ENCODE peak calls at places on chromosomes 7 and 10, in seven cellular contexts. One of them, this sample, is unnamed. For H3K27me3, the result is how much of the 10 kb centered on the place peaks cover.

GRCh38 chr7:150367187-150367510 is 1.5 kb upstream of the REPIN1 start:
- DNase-seq in adrenal gland: no peak
- DNase-seq in ovary: no peak
- DNase-seq in astrocyte: no peak
- DNase-seq in pancreas: no peak
- DNase-seq in stomach: no peak
- DNase-seq in left ventricle myocardium inferior: no peak
- DNase-seq in this sample: no peak

GRCh38 chr7:93016085-93016471 is 101.7 kb downstream of the SAMD9 start:
- DNase-seq in adrenal gland: no peak
- DNase-seq in ovary: no peak
- DNase-seq in astrocyte: peak
- DNase-seq in pancreas: no peak
- DNase-seq in stomach: no peak
- DNase-seq in left ventricle myocardium inferior: no peak
- DNase-seq in this sample: peak

GRCh38 chr7:88455696-88456095 is 149.0 kb upstream of the STEAP4 start:
- DNase-seq in adrenal gland: no peak
- DNase-seq in ovary: no peak
- DNase-seq in astrocyte: no peak
- DNase-seq in pancreas: no peak
- DNase-seq in stomach: no peak
- DNase-seq in left ventricle myocardium inferior: no peak
- DNase-seq in this sample: peak

GRCh38 chr7:13988011-13988410 is 1.5 kb downstream of the ETV1 start:
- DNase-seq in adrenal gland: no peak
- DNase-seq in ovary: no peak
- DNase-seq in astrocyte: peak
- DNase-seq in pancreas: no peak
- DNase-seq in stomach: no peak
- DNase-seq in left ventricle myocardium inferior: no peak
- DNase-seq in this sample: no peak

GRCh38 chr10:28532223-28532508 is 752 bp upstream of the WAC start:
- DNase-seq in adrenal gland: peak
- DNase-seq in ovary: no peak
- DNase-seq in astrocyte: no peak
- DNase-seq in pancreas: no peak
- DNase-seq in stomach: no peak
- DNase-seq in left ventricle myocardium inferior: no peak
- DNase-seq in this sample: peak

GRCh38 chr7:35697414-35698175 is 2.7 kb upstream of the HERPUD2 start:
- DNase-seq in adrenal gland: no peak
- DNase-seq in ovary: no peak
- DNase-seq in astrocyte: peak
- DNase-seq in pancreas: no peak
- DNase-seq in stomach: no peak
- DNase-seq in left ventricle myocardium inferior: no peak
- DNase-seq in this sample: peak

GRCh38 chr10:98088186-98088971 is 46.1 kb upstream of the R3HCC1L start:
- DNase-seq in adrenal gland: peak
- DNase-seq in ovary: no peak
- DNase-seq in astrocyte: no peak
- DNase-seq in pancreas: no peak
- DNase-seq in stomach: no peak
- DNase-seq in left ventricle myocardium inferior: peak
- DNase-seq in this sample: no peak

GRCh38 chr10:12348870-12349627 is at the start of gene CAMK1D:
- DNase-seq in adrenal gland: peak
- DNase-seq in ovary: peak
- DNase-seq in astrocyte: peak
- DNase-seq in pancreas: peak
- DNase-seq in stomach: peak
- DNase-seq in left ventricle myocardium inferior: peak
- DNase-seq in this sample: peak

GRCh38 chr7:47039089-47039648 is 542.7 kb downstream of the TNS3 start:
- DNase-seq in adrenal gland: no peak
- DNase-seq in ovary: no peak
- DNase-seq in astrocyte: no peak
- DNase-seq in pancreas: no peak
- DNase-seq in stomach: no peak
- DNase-seq in left ventricle myocardium inferior: no peak
- DNase-seq in this sample: no peak

GRCh38 chr7:47038621-47039020 is 543.3 kb downstream of the TNS3 start:
- DNase-seq in adrenal gland: no peak
- DNase-seq in ovary: no peak
- DNase-seq in astrocyte: no peak
- DNase-seq in pancreas: no peak
- DNase-seq in stomach: no peak
- DNase-seq in left ventricle myocardium inferior: no peak
- DNase-seq in this sample: no peak

GRCh38 chr7:47042669-47043068 is 539.2 kb downstream of the TNS3 start:
- DNase-seq in adrenal gland: no peak
- DNase-seq in ovary: no peak
- DNase-seq in astrocyte: no peak
- DNase-seq in pancreas: no peak
- DNase-seq in stomach: no peak
- DNase-seq in left ventricle myocardium inferior: no peak
- DNase-seq in this sample: peak

GRCh38 chr7:47039899-47040298 is 542.0 kb downstream of the TNS3 start:
- DNase-seq in adrenal gland: no peak
- DNase-seq in ovary: no peak
- DNase-seq in astrocyte: peak
- DNase-seq in pancreas: no peak
- DNase-seq in stomach: no peak
- DNase-seq in left ventricle myocardium inferior: no peak
- DNase-seq in this sample: peak

DNA sequence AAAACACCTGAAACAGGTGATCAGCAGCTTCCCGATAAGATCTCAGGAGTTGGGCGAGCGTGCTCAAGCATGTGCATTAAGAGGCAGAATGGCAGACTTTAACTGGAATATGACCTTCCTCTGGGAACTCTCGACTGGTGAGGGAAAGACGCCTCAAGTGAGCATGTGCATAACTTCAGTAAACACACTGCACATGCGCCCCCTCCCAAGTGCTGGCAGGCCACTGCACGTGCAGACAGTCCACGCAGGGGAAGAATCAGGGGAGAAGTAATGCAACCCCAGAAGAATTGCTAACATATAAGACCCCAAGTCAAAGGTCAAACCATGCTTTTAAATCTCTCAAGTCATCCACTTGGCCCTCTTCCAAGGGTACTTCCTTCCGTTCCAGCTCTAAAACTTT is 541.1 kb downstream of the TNS3 start:
- DNase-seq in adrenal gland: no peak
- DNase-seq in ovary: no peak
- DNase-seq in astrocyte: no peak
- DNase-seq in pancreas: no peak
- DNase-seq in stomach: no peak
- DNase-seq in left ventricle myocardium inferior: no peak
- DNase-seq in this sample: no peak
- TF ChIP-seq CTCF in adrenal gland: no peak
- TF ChIP-seq CTCF in ovary: no peak
- TF ChIP-seq CTCF in astrocyte: no peak
- TF ChIP-seq CTCF in pancreas: no peak
- TF ChIP-seq CTCF in stomach: no peak
- TF ChIP-seq CTCF in left ventricle myocardium inferior: no peak
- TF ChIP-seq CTCF in this sample: no peak

GRCh38 chr7:2894118-2894940 is 50.2 kb upstream of the GNA12 start:
- DNase-seq in adrenal gland: no peak
- DNase-seq in ovary: no peak
- DNase-seq in astrocyte: no peak
- DNase-seq in pancreas: no peak
- DNase-seq in stomach: peak
- DNase-seq in left ventricle myocardium inferior: no peak
- DNase-seq in this sample: no peak
- H3K4me3 ChIP-seq in adrenal gland: no peak
- H3K4me3 ChIP-seq in ovary: no peak
- H3K4me3 ChIP-seq in astrocyte: no peak
- H3K4me3 ChIP-seq in pancreas: no peak
- H3K4me3 ChIP-seq in stomach: no peak
- H3K4me3 ChIP-seq in left ventricle myocardium inferior: no peak
- H3K4me3 ChIP-seq in this sample: no peak

GRCh38 chr7:128129224-128129864 is 98.1 kb upstream of the LRRC4 start:
- DNase-seq in adrenal gland: no peak
- DNase-seq in ovary: no peak
- DNase-seq in astrocyte: no peak
- DNase-seq in pancreas: no peak
- DNase-seq in stomach: no peak
- DNase-seq in left ventricle myocardium inferior: no peak
- DNase-seq in this sample: no peak

GRCh38 chr7:128131701-128132100 is 100.5 kb upstream of the LRRC4 start:
- DNase-seq in adrenal gland: no peak
- DNase-seq in ovary: no peak
- DNase-seq in astrocyte: no peak
- DNase-seq in pancreas: no peak
- DNase-seq in stomach: no peak
- DNase-seq in left ventricle myocardium inferior: no peak
- DNase-seq in this sample: no peak

GRCh38 chr7:128131115-128131514 is 99.9 kb upstream of the LRRC4 start:
- DNase-seq in adrenal gland: no peak
- DNase-seq in ovary: no peak
- DNase-seq in astrocyte: no peak
- DNase-seq in pancreas: no peak
- DNase-seq in stomach: no peak
- DNase-seq in left ventricle myocardium inferior: no peak
- DNase-seq in this sample: no peak

GRCh38 chr7:128135275-128136214 is 104.3 kb upstream of the LRRC4 start:
- DNase-seq in adrenal gland: peak
- DNase-seq in ovary: peak
- DNase-seq in astrocyte: peak
- DNase-seq in pancreas: peak
- DNase-seq in stomach: peak
- DNase-seq in left ventricle myocardium inferior: peak
- DNase-seq in this sample: peak

DNA sequence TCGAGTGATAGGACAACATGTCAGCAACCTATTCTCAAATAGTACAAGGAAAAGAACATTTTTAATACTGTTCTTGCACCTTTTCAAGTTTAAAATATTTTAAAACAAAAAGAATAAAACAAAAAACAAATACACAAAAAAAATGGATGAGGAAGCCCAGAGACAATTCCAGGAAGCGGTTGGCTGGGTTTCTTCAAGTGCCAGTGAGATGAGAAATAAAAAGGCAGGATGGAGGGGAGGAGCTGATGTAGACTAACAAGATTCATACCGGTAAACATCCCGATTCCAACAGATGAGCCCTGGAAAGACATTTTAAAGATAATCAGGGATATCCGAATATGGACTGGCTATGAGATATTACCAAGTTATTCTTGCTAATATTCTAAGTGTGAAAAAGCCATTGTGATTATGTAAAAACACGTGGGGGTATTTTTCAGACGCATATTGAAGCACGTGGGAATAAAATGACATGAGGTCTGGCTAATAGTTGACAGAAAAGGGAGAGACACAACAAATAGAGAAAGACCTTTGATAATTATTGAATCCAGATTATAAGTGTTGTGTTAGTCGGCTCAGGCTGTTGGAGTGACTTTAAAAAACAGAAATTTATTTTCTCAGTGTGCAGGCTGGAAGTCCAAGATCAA is 101.3 kb upstream of the LRRC4 start:
- DNase-seq in adrenal gland: no peak
- DNase-seq in ovary: no peak
- DNase-seq in astrocyte: no peak
- DNase-seq in pancreas: no peak
- DNase-seq in stomach: no peak
- DNase-seq in left ventricle myocardium inferior: no peak
- DNase-seq in this sample: no peak
- H3K27me3 ChIP-seq in adrenal gland: under half
- H3K27me3 ChIP-seq in ovary: under half
- H3K27me3 ChIP-seq in astrocyte: half or more
- H3K27me3 ChIP-seq in pancreas: under half
- H3K27me3 ChIP-seq in stomach: under half
- H3K27me3 ChIP-seq in left ventricle myocardium inferior: half or more
- H3K27me3 ChIP-seq in this sample: under half

GRCh38 chr10:112082134-112082533 is 101.4 kb downstream of the GPAM start:
- DNase-seq in adrenal gland: peak
- DNase-seq in ovary: no peak
- DNase-seq in astrocyte: no peak
- DNase-seq in pancreas: no peak
- DNase-seq in stomach: no peak
- DNase-seq in left ventricle myocardium inferior: peak
- DNase-seq in this sample: no peak
- TF ChIP-seq CTCF in adrenal gland: no peak
- TF ChIP-seq CTCF in ovary: no peak
- TF ChIP-seq CTCF in astrocyte: no peak
- TF ChIP-seq CTCF in pancreas: no peak
- TF ChIP-seq CTCF in stomach: no peak
- TF ChIP-seq CTCF in left ventricle myocardium inferior: no peak
- TF ChIP-seq CTCF in this sample: no peak

This sample was measured in bronchial epithelial cell.